ENCODE peak calls at places on chromosomes 16 and 17, in six cellular contexts. N, C, D, B, J and V are unnamed samples. For H3K36me3, the result is how much of the 10 kb centered on the place peaks cover.

GRCh38 chr16:75341934-75342811 is 90.7 kb upstream of the BCAR1 start:
- DNase-seq in B (no peak), N (no peak), J (no peak), D (peak), C (no peak), V (no peak)

GRCh38 chr17:50208611-50209061 is 7.2 kb upstream of the COL1A1 start:
- DNase-seq in D (peak), C (no peak), J (no peak), B (no peak), N (no peak), V (no peak)

GRCh38 chr17:39069114-39069756 is 82.2 kb downstream of the PLXDC1 start:
- DNase-seq in N (peak), D (peak), C (no peak), J (no peak), B (no peak), V (peak)

GRCh38 chr16:35391328-35391727 is 1931.9 kb downstream of the TP53TG3F start:
- DNase-seq in D (no peak), N (peak), C (peak), J (no peak), B (no peak), V (peak)

GRCh38 chr16:47285001-47285400 is 141.3 kb upstream of the NETO2 start:
- DNase-seq in C (no peak), B (no peak), D (no peak), J (no peak), N (no peak), V (no peak)

GRCh38 chr17:55420776-55421178 is 858 bp downstream of the MMD start:
- DNase-seq in B (peak), D (peak), C (peak), J (no peak), N (peak), V (peak)

GRCh38 chr17:40510328-40510648 is 8.9 kb upstream of the TNS4 start:
- DNase-seq in B (peak), C (no peak), N (peak), D (no peak), J (no peak), V (no peak)

GRCh38 chr17:21242780-21243515 is 10.3 kb downstream of the NATD1 start:
- DNase-seq in C (peak), B (no peak), D (no peak), J (no peak), N (no peak), V (no peak)

GRCh38 chr16:50603206-50604064 is 55.2 kb downstream of the NKD1 start:
- DNase-seq in J (no peak), D (peak), B (peak), N (no peak), C (no peak), V (peak)

GRCh38 chr16:14056970-14057369 is 14.1 kb upstream of the MRTFB start:
- DNase-seq in J (no peak), N (peak), D (peak), C (no peak), B (no peak), V (peak)

GRCh38 chr17:50661795-50662391 is 27.2 kb downstream of the ABCC3 start:
- DNase-seq in J (no peak), C (no peak), B (peak), N (peak), D (peak), V (peak)

GRCh38 chr17:37399404-37399803 is 7.2 kb downstream of the ACACA start:
- DNase-seq in B (no peak), C (no peak), N (no peak), J (no peak), D (no peak), V (no peak)

GRCh38 chr16:1745900-1746692 is 25.2 kb downstream of the NME3 start:
- DNase-seq in N (no peak), D (peak), J (no peak), C (no peak), B (no peak), V (no peak)

GRCh38 chr17:46108120-46108519 is 85.1 kb downstream of the KANSL1 start:
- DNase-seq in N (no peak), J (no peak), C (no peak), B (no peak), D (no peak), V (no peak)

GRCh38 chr17:17628388-17629008 is 37.0 kb upstream of the PEMT start:
- DNase-seq in N (no peak), J (no peak), C (no peak), D (no peak), B (no peak), V (no peak)

GRCh38 chr16:4488486-4488967 is 12.3 kb downstream of the HMOX2 start:
- DNase-seq in B (no peak), J (no peak), D (peak), N (no peak), C (no peak), V (no peak)

GRCh38 chr17:73142763-73143395 is 21.9 kb upstream of the SSTR2 start:
- DNase-seq in B (no peak), N (no peak), J (no peak), D (peak), C (no peak), V (no peak)

GRCh38 chr17:75847595-75848522 is 3.7 kb upstream of the UNC13D start:
- DNase-seq in C (no peak), B (no peak), D (no peak), N (no peak), J (no peak), V (no peak)

GRCh38 chr16:15996432-15997109 is 47.2 kb downstream of the ABCC1 start:
- DNase-seq in D (peak), J (no peak), B (peak), C (no peak), N (peak), V (peak)

GRCh38 chr17:49821466-49821865 is 26.4 kb downstream of the TAC4 start:
- DNase-seq in N (no peak), D (no peak), J (no peak), B (no peak), C (no peak), V (no peak)

GRCh38 chr17:48631693-48632578 is 5.8 kb upstream of the HOXB9 start:
- DNase-seq in N (no peak), C (no peak), D (no peak), J (no peak), B (no peak), V (no peak)

GRCh38 chr17:8732406-8733065 is 12.1 kb downstream of the CCDC42 start:
- DNase-seq in D (peak), C (no peak), B (peak), J (no peak), N (no peak), V (no peak)

GRCh38 chr16:48628359-48628985 is 18.5 kb upstream of the N4BP1 start:
- DNase-seq in B (peak), J (no peak), N (no peak), D (no peak), C (no peak), V (no peak)

GRCh38 chr17:50935201-50936124 is 69.3 kb upstream of the TOB1 start:
- DNase-seq in C (no peak), B (peak), N (peak), J (no peak), D (no peak), V (peak)

GRCh38 chr17:15744885-15745284 is 12.8 kb downstream of the TBC1D26 start:
- DNase-seq in C (no peak), B (no peak), N (no peak), J (no peak), D (no peak), V (no peak)

GRCh38 chr16:82660078-82660645 is 33.4 kb downstream of the CDH13 start:
- DNase-seq in D (peak), N (no peak), C (no peak), J (no peak), B (no peak), V (no peak)

GRCh38 chr17:41171881-41172280 is 3.9 kb upstream of the KRTAP4-3 start:
- DNase-seq in N (no peak), C (no peak), B (no peak), J (no peak), D (no peak), V (no peak)

GRCh38 chr17:65100316-65101140 is 36.6 kb upstream of the RGS9 start:
- DNase-seq in N (peak), J (peak), C (peak), B (peak), D (peak), V (peak)

GRCh38 chr16:89716493-89716892 is 4.2 kb downstream of the VPS9D1 start:
- DNase-seq in N (no peak), B (no peak), D (no peak), C (no peak), J (no peak), V (no peak)

GRCh38 chr17:70552230-70552981 is 383.1 kb downstream of the KCNJ2 start:
- DNase-seq in N (no peak), J (no peak), D (peak), B (no peak), C (no peak), V (no peak)

DNA sequence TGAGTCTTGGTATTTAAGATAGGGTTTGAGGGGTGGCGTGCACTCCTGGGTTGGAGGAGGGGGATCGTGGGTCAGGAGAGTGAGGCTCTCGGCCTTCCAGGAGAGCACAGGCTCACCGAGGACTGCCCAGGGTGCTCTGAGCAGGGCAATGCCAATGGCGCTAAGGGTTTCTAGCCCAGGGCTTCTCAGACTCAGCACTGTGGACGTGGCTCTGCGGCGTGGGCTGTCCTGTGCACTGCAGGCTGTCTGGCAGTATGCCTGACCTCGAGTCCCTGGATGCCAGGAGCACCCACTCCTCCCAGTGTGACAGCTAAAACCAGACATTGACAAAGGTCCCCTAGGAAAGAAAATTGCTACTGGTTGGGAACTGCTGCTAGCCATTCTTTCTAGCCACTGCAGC is 37.2 kb upstream of the ENDOV start:
- DNase-seq in J (no peak), C (no peak), B (peak), D (no peak), N (peak), V (no peak)
- H3K36me3 ChIP-seq in J (half or more), C (half or more), B (half or more), D (under half), N (half or more), V (under half)

DNA sequence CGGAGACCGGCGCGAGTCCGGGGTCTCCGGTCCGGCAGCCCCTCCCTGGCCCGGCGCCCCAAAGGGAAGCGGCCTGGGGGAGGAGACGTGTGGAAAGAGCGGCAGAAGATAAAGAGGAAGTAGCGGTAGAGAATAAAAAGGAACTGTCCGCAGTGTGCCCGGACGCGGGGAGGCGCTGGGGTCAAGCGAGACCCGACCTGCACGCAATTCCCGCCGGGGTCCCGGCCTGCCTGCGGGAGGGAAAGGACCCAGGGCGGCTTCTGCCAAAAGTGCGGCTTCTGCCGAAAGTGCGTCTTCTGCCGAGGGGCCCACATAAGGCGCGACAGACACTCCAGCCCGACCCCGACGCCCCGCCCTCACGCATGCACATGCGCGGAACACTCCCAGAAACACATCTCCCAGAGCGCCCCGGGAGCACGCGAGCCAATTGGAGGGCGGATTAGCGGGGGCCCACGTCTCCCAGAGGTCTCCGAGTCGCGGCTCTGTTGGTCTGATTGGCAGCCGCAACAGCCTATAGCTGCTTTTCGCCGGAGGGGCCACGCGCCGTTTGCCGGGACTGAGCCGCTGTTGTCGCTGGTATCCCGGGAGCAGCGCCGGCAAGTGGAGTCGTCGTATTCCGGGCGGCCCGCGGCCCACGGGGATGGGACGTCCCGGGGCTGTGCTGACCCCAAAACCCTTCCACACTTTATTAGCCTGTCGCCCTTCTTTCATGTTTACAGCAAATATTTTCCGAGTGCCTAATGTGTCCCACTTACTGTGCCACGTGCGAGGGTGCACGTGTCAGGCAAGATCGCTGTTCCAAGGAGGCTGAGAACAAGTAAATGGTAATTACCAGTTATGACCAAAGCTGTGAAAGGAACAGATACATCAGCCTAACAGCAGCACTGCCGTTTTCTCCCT is 8.0 kb upstream of the MEFV start:
- DNase-seq in B (peak), J (peak), N (peak), D (peak), C (peak), V (peak)
- TF ChIP-seq CTCF in B (peak), J (no peak), N (no peak), D (peak), C (peak), V (no peak)

GRCh38 chr16:19549688-19550087 is 5.8 kb upstream of the VPS35L start:
- DNase-seq in D (no peak), C (no peak), N (no peak), J (no peak), B (no peak), V (no peak)

GRCh38 chr16:19542138-19542821 is 13.2 kb upstream of the VPS35L start:
- DNase-seq in N (no peak), D (no peak), C (no peak), B (no peak), J (no peak), V (no peak)

DNA sequence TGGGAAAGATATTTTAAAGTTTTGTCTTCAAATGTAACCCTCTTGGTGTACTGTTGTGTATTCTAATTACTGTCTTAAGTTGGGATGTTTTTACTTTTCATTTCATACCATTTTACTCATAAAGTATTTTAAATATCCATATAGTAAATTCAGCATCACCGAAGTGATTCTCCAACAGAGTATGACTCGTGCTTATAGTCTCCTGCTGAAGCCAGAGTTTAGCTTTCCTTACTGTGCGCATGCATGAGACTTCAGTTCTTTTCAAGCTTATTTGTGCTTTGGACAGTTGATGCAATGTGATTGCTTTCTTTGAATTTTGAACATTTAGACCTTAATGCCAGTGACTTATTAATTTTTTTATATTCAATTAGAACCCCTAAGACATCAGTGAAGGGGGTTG is 7.4 kb upstream of the VPS35L start:
- DNase-seq in J (no peak), N (no peak), C (no peak), B (no peak), D (no peak), V (no peak)
- H3K36me3 ChIP-seq in J (under half), N (under half), C (half or more), B (under half), D (under half), V (under half)

GRCh38 chr16:63361032-63361624 is 1324.9 kb upstream of the CDH8 start:
- DNase-seq in B (no peak), D (peak), J (no peak), N (no peak), C (no peak), V (peak)
- TF ChIP-seq CTCF in B (peak), D (peak), J (no peak), N (peak), C (peak), V (peak)

GRCh38 chr17:33082529-33083148 is 91.0 kb downstream of the SPACA3 start:
- DNase-seq in D (no peak), J (no peak), N (no peak), C (no peak), B (no peak), V (no peak)

GRCh38 chr17:33086041-33086440 is 94.4 kb downstream of the SPACA3 start:
- DNase-seq in C (no peak), N (no peak), J (no peak), B (no peak), D (no peak), V (no peak)

GRCh38 chr17:33084755-33085154 is 93.1 kb downstream of the SPACA3 start:
- DNase-seq in B (no peak), N (no peak), D (no peak), J (no peak), C (no peak), V (no peak)

GRCh38 chr17:33090806-33091205 is 99.2 kb downstream of the SPACA3 start:
- DNase-seq in B (no peak), D (no peak), J (no peak), N (no peak), C (no peak), V (no peak)

DNA sequence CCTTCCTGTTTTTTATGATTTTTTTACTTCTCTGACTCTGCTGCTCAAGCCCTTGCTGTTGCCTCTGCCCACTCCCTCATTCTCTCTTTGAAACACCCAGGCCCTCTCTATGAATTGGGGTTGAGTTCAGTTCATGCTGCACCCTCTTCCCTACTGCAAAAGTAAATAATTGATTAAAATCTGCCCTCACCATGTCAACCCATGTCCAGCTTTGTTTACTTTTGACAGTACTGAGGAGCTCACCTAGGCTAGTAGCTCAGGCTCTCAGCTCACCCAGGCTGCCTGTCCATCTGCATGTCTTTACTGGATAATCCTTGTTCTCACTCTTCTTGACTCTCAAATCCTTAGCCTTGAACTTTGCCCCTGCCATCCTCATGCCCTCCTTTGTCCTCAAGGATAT is 95.2 kb downstream of the SPACA3 start:
- DNase-seq in J (no peak), C (no peak), B (no peak), D (no peak), N (no peak), V (no peak)
- H3K36me3 ChIP-seq in J (under half), C (under half), B (under half), D (under half), N (under half), V (under half)